ENCODE peak calls at places on chromosomes 3 and 15, in four cellular contexts. One of them, this sample, is unnamed.

GRCh38 chr3:12405432-12406272 is 78.6 kb upstream of the TSEN2 start:
- DNase-seq in upper lobe of right lung: peak; percentile 87
- DNase-seq in ovary: peak; percentile 56
- DNase-seq in endodermal cell: peak; percentile 52
- DNase-seq in this sample: no peak

GRCh38 chr15:89633585-89633984 is 21.7 kb downstream of the KIF7 start:
- DNase-seq in upper lobe of right lung: no peak
- DNase-seq in ovary: no peak
- DNase-seq in endodermal cell: peak; percentile 37
- DNase-seq in this sample: no peak

GRCh38 chr15:35481992-35482391 is 64.0 kb downstream of the DPH6 start:
- DNase-seq in upper lobe of right lung: no peak
- DNase-seq in ovary: no peak
- DNase-seq in endodermal cell: peak; percentile 46
- DNase-seq in this sample: peak; percentile 95

GRCh38 chr3:36155515-36155914 is 224.8 kb upstream of the STAC start:
- DNase-seq in upper lobe of right lung: no peak
- DNase-seq in ovary: no peak
- DNase-seq in endodermal cell: no peak
- DNase-seq in this sample: no peak

GRCh38 chr3:127670761-127671522 is 1.8 kb upstream of the ABTB1 start:
- DNase-seq in upper lobe of right lung: peak; percentile 63
- DNase-seq in ovary: peak; percentile 24
- DNase-seq in endodermal cell: peak; percentile 41
- DNase-seq in this sample: no peak

GRCh38 chr3:63824309-63824708 is 5.2 kb downstream of the C3orf49 start:
- DNase-seq in upper lobe of right lung: no peak
- DNase-seq in ovary: no peak
- DNase-seq in endodermal cell: no peak
- DNase-seq in this sample: peak; percentile 63

GRCh38 chr3:37197810-37198371 is 23.5 kb upstream of the LRRFIP2 start:
- DNase-seq in upper lobe of right lung: no peak
- DNase-seq in ovary: no peak
- DNase-seq in endodermal cell: no peak
- DNase-seq in this sample: no peak

GRCh38 chr15:73004462-73004861 is 47.8 kb upstream of the NEO1 start:
- DNase-seq in upper lobe of right lung: no peak
- DNase-seq in ovary: no peak
- DNase-seq in endodermal cell: no peak
- DNase-seq in this sample: no peak

GRCh38 chr15:98503970-98504369 is 144.4 kb upstream of the IGF1R start:
- DNase-seq in upper lobe of right lung: no peak
- DNase-seq in ovary: no peak
- DNase-seq in endodermal cell: no peak
- DNase-seq in this sample: no peak

GRCh38 chr15:27843146-27843545 is 256.0 kb downstream of the OCA2 start:
- DNase-seq in upper lobe of right lung: no peak
- DNase-seq in ovary: no peak
- DNase-seq in endodermal cell: no peak
- DNase-seq in this sample: no peak

GRCh38 chr3:108493862-108494261 is 16.5 kb downstream of the MYH15 start:
- DNase-seq in upper lobe of right lung: no peak
- DNase-seq in ovary: no peak
- DNase-seq in endodermal cell: peak; percentile 52
- DNase-seq in this sample: no peak

GRCh38 chr15:45084163-45084562 is 29.8 kb downstream of the DUOX2 start:
- DNase-seq in upper lobe of right lung: no peak
- DNase-seq in ovary: no peak
- DNase-seq in endodermal cell: no peak
- DNase-seq in this sample: no peak

GRCh38 chr15:63089260-63090043 is 32.2 kb upstream of the LACTB start:
- DNase-seq in upper lobe of right lung: no peak
- DNase-seq in ovary: no peak
- DNase-seq in endodermal cell: peak; percentile 89
- DNase-seq in this sample: no peak

GRCh38 chr3:13119471-13120220 is 46.4 kb upstream of the IQSEC1 start:
- DNase-seq in upper lobe of right lung: peak; percentile 50
- DNase-seq in ovary: no peak
- DNase-seq in endodermal cell: peak; percentile 29
- DNase-seq in this sample: peak; percentile 26

GRCh38 chr3:193777524-193777923 is 184.5 kb downstream of the OPA1 start:
- DNase-seq in upper lobe of right lung: no peak
- DNase-seq in ovary: no peak
- DNase-seq in endodermal cell: peak; percentile 45
- DNase-seq in this sample: no peak

GRCh38 chr3:158718490-158719170 is 13.6 kb downstream of the RARRES1 start:
- DNase-seq in upper lobe of right lung: no peak
- DNase-seq in ovary: no peak
- DNase-seq in endodermal cell: no peak
- DNase-seq in this sample: peak; percentile 71

GRCh38 chr3:177382944-177383343 is 185.7 kb upstream of the TBL1XR1 start:
- DNase-seq in upper lobe of right lung: no peak
- DNase-seq in ovary: peak; percentile 34
- DNase-seq in endodermal cell: no peak
- DNase-seq in this sample: no peak

GRCh38 chr3:49157289-49157688 is 8.8 kb downstream of the CCDC71 start:
- DNase-seq in upper lobe of right lung: no peak
- DNase-seq in ovary: no peak
- DNase-seq in endodermal cell: no peak
- DNase-seq in this sample: no peak

GRCh38 chr3:50189274-50189673 is 2.1 kb upstream of the GNAT1 start:
- DNase-seq in upper lobe of right lung: no peak
- DNase-seq in ovary: peak; percentile 73
- DNase-seq in endodermal cell: peak; percentile 91
- DNase-seq in this sample: no peak

GRCh38 chr3:111956995-111957736 is 21.7 kb upstream of the ABHD10 start:
- DNase-seq in upper lobe of right lung: no peak
- DNase-seq in ovary: no peak
- DNase-seq in endodermal cell: no peak
- DNase-seq in this sample: no peak

GRCh38 chr3:188432826-188433525 is 279.0 kb downstream of the LPP start:
- DNase-seq in upper lobe of right lung: no peak
- DNase-seq in ovary: no peak
- DNase-seq in endodermal cell: no peak
- DNase-seq in this sample: no peak

GRCh38 chr3:179071161-179071568 is 444 bp downstream of the ZMAT3 start:
- DNase-seq in upper lobe of right lung: no peak
- DNase-seq in ovary: no peak
- DNase-seq in endodermal cell: no peak
- DNase-seq in this sample: peak; percentile 52

GRCh38 chr3:138174421-138175122 is at the start of gene DBR1:
- DNase-seq in upper lobe of right lung: peak; percentile 87
- DNase-seq in ovary: peak; percentile 74
- DNase-seq in endodermal cell: peak; percentile 91
- DNase-seq in this sample: peak; percentile 68

GRCh38 chr3:128340904-128341555 is 125.7 kb downstream of the DNAJB8 start:
- DNase-seq in upper lobe of right lung: no peak
- DNase-seq in ovary: no peak
- DNase-seq in endodermal cell: no peak
- DNase-seq in this sample: no peak

GRCh38 chr15:40044717-40045571 is 6.0 kb upstream of the SRP14 start:
- DNase-seq in upper lobe of right lung: peak; percentile 93
- DNase-seq in ovary: peak; percentile 88
- DNase-seq in endodermal cell: peak; percentile 94
- DNase-seq in this sample: peak; percentile 89

GRCh38 chr15:45635763-45636292 is 999 bp downstream of the SQOR start:
- DNase-seq in upper lobe of right lung: no peak
- DNase-seq in ovary: no peak
- DNase-seq in endodermal cell: no peak
- DNase-seq in this sample: no peak

GRCh38 chr15:69920232-69920631 is 177.5 kb downstream of the TLE3 start:
- DNase-seq in upper lobe of right lung: no peak
- DNase-seq in ovary: no peak
- DNase-seq in endodermal cell: no peak
- DNase-seq in this sample: no peak

GRCh38 chr3:113275876-113276580 is 64.7 kb downstream of the BOC start:
- DNase-seq in upper lobe of right lung: no peak
- DNase-seq in ovary: no peak
- DNase-seq in endodermal cell: peak; percentile 75
- DNase-seq in this sample: no peak
- TF ChIP-seq CTCF in upper lobe of right lung: no peak
- TF ChIP-seq CTCF in ovary: peak; percentile 16
- TF ChIP-seq CTCF in endodermal cell: peak; percentile 70
- TF ChIP-seq CTCF in this sample: peak; percentile 31

GRCh38 chr3:99013794-99014315 is 112.4 kb upstream of the DCBLD2 start:
- DNase-seq in upper lobe of right lung: no peak
- DNase-seq in ovary: no peak
- DNase-seq in endodermal cell: no peak
- DNase-seq in this sample: no peak
- H3K4me1 ChIP-seq in upper lobe of right lung: no peaks in the 10 kb centered on the region
- H3K4me1 ChIP-seq in ovary: no peaks in the 10 kb centered on the region
- H3K4me1 ChIP-seq in endodermal cell: no peaks in the 10 kb centered on the region
- H3K4me1 ChIP-seq in this sample: no peaks in the 10 kb centered on the region

DNA sequence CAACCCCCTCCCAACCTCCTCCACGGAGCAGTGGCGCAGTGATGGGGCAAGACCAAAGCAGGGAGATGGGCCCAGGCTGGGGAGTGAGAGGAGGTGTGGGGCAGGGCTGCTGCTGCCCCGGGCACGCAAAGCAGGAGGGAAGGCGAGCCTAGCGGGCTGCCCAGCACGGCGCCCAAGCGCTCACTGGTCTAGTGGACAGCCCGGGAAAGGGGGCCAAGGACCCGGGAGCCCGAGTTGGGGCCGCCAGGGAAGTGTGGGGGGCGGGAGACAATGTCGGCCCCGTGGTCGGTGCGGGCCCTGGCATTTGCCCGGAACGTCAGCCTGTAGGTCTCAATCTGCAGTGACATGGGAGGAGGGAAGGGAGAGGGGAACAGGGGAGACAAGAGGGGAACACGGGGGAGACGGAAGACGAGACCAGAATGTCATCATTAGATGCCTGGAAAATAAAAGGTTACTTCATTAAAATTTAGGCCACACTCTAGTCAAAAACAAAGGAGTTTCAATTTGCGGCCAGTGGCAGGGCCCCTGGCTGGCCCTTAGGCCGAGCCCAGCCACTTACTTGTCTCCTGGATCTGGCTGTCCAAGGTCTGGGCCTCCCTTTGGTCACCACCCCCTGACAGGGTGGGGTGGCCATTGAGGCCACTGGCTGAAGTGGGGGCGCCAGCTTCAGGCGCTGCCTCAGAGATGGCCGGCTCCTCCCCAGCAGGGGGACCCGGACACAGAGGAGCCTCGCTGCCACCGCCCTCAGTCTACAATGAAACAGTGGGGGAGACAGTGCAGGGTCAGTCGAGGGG is 49.9 kb downstream of the DHX30 start:
- DNase-seq in upper lobe of right lung: no peak
- DNase-seq in ovary: no peak
- DNase-seq in endodermal cell: no peak
- DNase-seq in this sample: no peak
- TF ChIP-seq CTCF in upper lobe of right lung: no peak
- TF ChIP-seq CTCF in ovary: no peak
- TF ChIP-seq CTCF in endodermal cell: no peak
- TF ChIP-seq CTCF in this sample: no peak

GRCh38 chr15:101203029-101203428 is 48.8 kb downstream of the CHSY1 start:
- DNase-seq in upper lobe of right lung: no peak
- DNase-seq in ovary: no peak
- DNase-seq in endodermal cell: no peak
- DNase-seq in this sample: no peak
- H3K4me1 ChIP-seq in upper lobe of right lung: peaks cover 82% of the 10 kb centered on the region
- H3K4me1 ChIP-seq in ovary: peaks cover 28% of the 10 kb centered on the region
- H3K4me1 ChIP-seq in endodermal cell: peaks cover 5% of the 10 kb centered on the region
- H3K4me1 ChIP-seq in this sample: peaks cover 54% of the 10 kb centered on the region

DNA sequence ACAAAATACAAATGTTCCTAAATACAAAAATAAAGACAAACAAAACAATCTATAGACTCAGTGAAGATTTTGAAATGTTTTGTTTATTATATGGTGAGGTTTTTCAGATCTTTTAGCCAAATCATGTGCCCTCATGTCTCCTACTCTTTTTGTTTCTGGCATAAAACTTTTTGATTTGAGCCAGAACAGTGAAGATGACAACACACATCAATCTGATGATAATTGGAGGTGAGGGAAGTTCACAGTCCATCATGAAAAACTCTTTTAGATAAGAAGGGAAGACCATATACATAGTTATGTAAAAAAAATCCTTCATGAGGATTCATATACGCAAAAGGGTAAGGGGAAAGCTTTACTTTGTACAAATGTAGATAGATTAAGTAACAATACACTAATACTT is 75.1 kb upstream of the OSBPL11 start:
- DNase-seq in upper lobe of right lung: no peak
- DNase-seq in ovary: no peak
- DNase-seq in endodermal cell: no peak
- DNase-seq in this sample: no peak
- TF ChIP-seq CTCF in upper lobe of right lung: no peak
- TF ChIP-seq CTCF in ovary: no peak
- TF ChIP-seq CTCF in endodermal cell: no peak
- TF ChIP-seq CTCF in this sample: no peak

DNA sequence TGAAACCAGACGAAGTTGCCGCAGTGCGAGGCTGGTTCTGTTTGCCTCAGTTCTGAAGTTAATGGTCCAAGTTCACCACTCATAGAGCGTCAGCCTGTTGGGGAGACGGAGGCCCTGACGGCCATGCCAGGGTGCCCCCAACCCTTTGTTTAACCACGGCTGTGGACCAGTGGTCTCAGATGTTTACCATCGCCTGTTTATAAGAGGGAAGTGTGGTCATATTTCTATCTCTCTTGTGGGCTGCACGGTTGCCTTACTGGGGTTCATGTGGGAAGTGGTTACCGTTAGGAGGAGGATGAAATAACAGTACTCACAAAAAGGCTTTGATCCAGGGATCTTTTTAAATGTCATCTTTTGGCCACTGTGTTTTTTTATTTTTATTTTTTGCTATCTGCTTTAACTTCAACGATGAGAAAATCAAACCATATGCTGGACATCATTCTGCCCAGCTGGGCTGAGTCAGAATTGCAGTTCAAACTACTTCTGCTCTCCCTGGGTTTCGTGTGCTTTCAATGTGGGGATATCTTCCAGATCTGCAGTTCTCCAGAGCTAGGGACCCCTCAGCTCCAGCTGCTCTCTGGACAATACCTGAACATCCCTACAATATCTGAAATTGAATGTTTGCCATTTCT is 17.8 kb downstream of the SMAD3 start:
- DNase-seq in upper lobe of right lung: no peak
- DNase-seq in ovary: no peak
- DNase-seq in endodermal cell: no peak
- DNase-seq in this sample: no peak
- H3K4me1 ChIP-seq in upper lobe of right lung: peaks cover 94% of the 10 kb centered on the region
- H3K4me1 ChIP-seq in ovary: peaks cover 48% of the 10 kb centered on the region
- H3K4me1 ChIP-seq in endodermal cell: peaks cover 35% of the 10 kb centered on the region
- H3K4me1 ChIP-seq in this sample: peaks cover 70% of the 10 kb centered on the region

GRCh38 chr3:4986611-4987373 is 7.6 kb downstream of the BHLHE40 start:
- DNase-seq in upper lobe of right lung: peak; percentile 98
- DNase-seq in ovary: peak; percentile 99
- DNase-seq in endodermal cell: peak; percentile 98
- DNase-seq in this sample: peak; percentile 98
- TF ChIP-seq CTCF in upper lobe of right lung: no peak
- TF ChIP-seq CTCF in ovary: peak; percentile 5
- TF ChIP-seq CTCF in endodermal cell: no peak
- TF ChIP-seq CTCF in this sample: no peak

This sample was measured in RWPE2.